ENCODE peak calls at places on chromosomes 6 and 20, in four cellular contexts. N is ovary, C is cardiac muscle cell, H is transverse colon. T is an unnamed sample.

GRCh38 chr6:15914553-15914952 is 214.3 kb upstream of the MYLIP start:
- DNase-seq in N (no peak), C (no peak), H (no peak), T (no peak)

GRCh38 chr6:163423696-163424095 is 9.2 kb downstream of the QKI start:
- DNase-seq in N (no peak), C (no peak), H (no peak), T (no peak)

GRCh38 chr20:5784735-5785134 is 34.5 kb downstream of the SHLD1 start:
- DNase-seq in N (no peak), C (no peak), H (peak; percentile 36), T (no peak)

GRCh38 chr20:37741055-37741454 is 47.2 kb downstream of the CTNNBL1 start:
- DNase-seq in N (no peak), C (peak; percentile 32), H (no peak), T (no peak)

GRCh38 chr6:46491789-46492547 is 719 bp upstream of the RCAN2 start:
- DNase-seq in N (peak; percentile 68), C (peak; percentile 6), H (peak; percentile 34), T (peak; percentile 50)

GRCh38 chr6:156729248-156729647 is 47.9 kb upstream of the ARID1B start:
- DNase-seq in N (no peak), C (peak; percentile 26), H (no peak), T (no peak)

GRCh38 chr6:4180653-4181255 is 45.4 kb upstream of the ECI2 start:
- DNase-seq in N (no peak), C (peak; percentile 57), H (no peak), T (no peak)

GRCh38 chr6:75530696-75531095 is 37.1 kb upstream of the FILIP1 start:
- DNase-seq in N (no peak), C (peak; percentile 85), H (no peak), T (no peak)

GRCh38 chr6:1910621-1911407 is 301.1 kb downstream of the FOXC1 start:
- DNase-seq in N (no peak), C (no peak), H (no peak), T (no peak)

GRCh38 chr20:23774081-23774480 is 23.3 kb upstream of the CST1 start:
- DNase-seq in N (no peak), C (no peak), H (no peak), T (no peak)

GRCh38 chr20:24470031-24470781 is 777 bp downstream of the SYNDIG1 start:
- DNase-seq in N (peak; percentile 20), C (no peak), H (no peak), T (no peak)

GRCh38 chr6:54722328-54722727 is 124.2 kb upstream of the FAM83B start:
- DNase-seq in N (no peak), C (no peak), H (no peak), T (no peak)

GRCh38 chr6:110816677-110817076 is 1.4 kb upstream of the CDK19 start:
- DNase-seq in N (no peak), C (no peak), H (peak; percentile 10), T (no peak)

GRCh38 chr6:156791261-156791850 is 14.2 kb downstream of the ARID1B start:
- DNase-seq in N (no peak), C (peak; percentile 81), H (no peak), T (no peak)

GRCh38 chr20:59151820-59152219 is 11.8 kb upstream of the ZNF831 start:
- DNase-seq in N (no peak), C (no peak), H (no peak), T (no peak)

GRCh38 chr20:33852971-33853813 is 42.0 kb downstream of the CHMP4B start:
- DNase-seq in N (no peak), C (no peak), H (no peak), T (no peak)

GRCh38 chr6:78517399-78517798 is 350.0 kb upstream of the IRAK1BP1 start:
- DNase-seq in N (no peak), C (no peak), H (no peak), T (no peak)

GRCh38 chr20:11726021-11726420 is 191.7 kb upstream of the BTBD3 start:
- DNase-seq in N (no peak), C (no peak), H (no peak), T (no peak)

GRCh38 chr20:30606990-30607389 is 650.5 kb upstream of the DEFB115 start:
- DNase-seq in N (no peak), C (no peak), H (no peak), T (no peak)

GRCh38 chr6:115838763-115839401 is 221.8 kb downstream of the FRK start:
- DNase-seq in N (no peak), C (peak; percentile 35), H (peak; percentile 14), T (no peak)

GRCh38 chr20:23257848-23258746 is 92.5 kb upstream of the NXT1 start:
- DNase-seq in N (no peak), C (peak; percentile 95), H (no peak), T (peak; percentile 40)

GRCh38 chr20:17624070-17624469 is 54.2 kb downstream of the DSTN start:
- DNase-seq in N (peak; percentile 32), C (no peak), H (no peak), T (peak; percentile 12)

GRCh38 chr6:33126101-33126714 is 50.4 kb downstream of the HLA-DPB1 start:
- DNase-seq in N (peak; percentile 52), C (peak; percentile 75), H (peak; percentile 66), T (peak; percentile 51)

GRCh38 chr6:9248125-9248524 is 812.8 kb upstream of the SLC35B3 start:
- DNase-seq in N (no peak), C (no peak), H (no peak), T (no peak)

GRCh38 chr20:23086056-23086551 is at the start of gene CD93:
- DNase-seq in N (peak; percentile 30), C (peak; percentile 67), H (no peak), T (no peak)

GRCh38 chr6:154703094-154703493 is 30.1 kb upstream of the SCAF8 start:
- DNase-seq in N (no peak), C (no peak), H (no peak), T (no peak)

GRCh38 chr6:168032383-168032760 is 34.9 kb downstream of the KIF25 start:
- DNase-seq in N (no peak), C (peak; percentile 85), H (no peak), T (no peak)

GRCh38 chr20:9838378-9839295 is at the start of gene PAK5:
- DNase-seq in N (peak; percentile 37), C (peak; percentile 60), H (no peak), T (no peak)

GRCh38 chr6:42690872-42691271 is 31.5 kb downstream of the PRPH2 start:
- DNase-seq in N (no peak), C (no peak), H (no peak), T (no peak)

GRCh38 chr6:42693725-42694323 is 28.6 kb downstream of the PRPH2 start:
- DNase-seq in N (no peak), C (no peak), H (no peak), T (no peak)

GRCh38 chr6:42690151-42690702 is 32.2 kb downstream of the PRPH2 start:
- DNase-seq in N (no peak), C (no peak), H (no peak), T (no peak)

GRCh38 chr6:42694586-42694985 is 27.8 kb downstream of the PRPH2 start:
- DNase-seq in N (no peak), C (peak; percentile 46), H (no peak), T (peak; percentile 30)

GRCh38 chr6:42692151-42692911 is 30.1 kb downstream of the PRPH2 start:
- DNase-seq in N (no peak), C (peak; percentile 56), H (no peak), T (no peak)
- H3K36me3 ChIP-seq in N (no peaks in the 10 kb centered on the region), C (peaks cover 54% of the 10 kb centered on the region), H (peaks cover 49% of the 10 kb centered on the region), T (no peaks in the 10 kb centered on the region)

GRCh38 chr20:4593149-4593525 is 128.6 kb upstream of the PRND start:
- DNase-seq in N (no peak), C (no peak), H (no peak), T (no peak)
- H3K4me1 ChIP-seq in N (no peaks in the 10 kb centered on the region), C (no peaks in the 10 kb centered on the region), H (peaks cover 11% of the 10 kb centered on the region), T (no peaks in the 10 kb centered on the region)

DNA sequence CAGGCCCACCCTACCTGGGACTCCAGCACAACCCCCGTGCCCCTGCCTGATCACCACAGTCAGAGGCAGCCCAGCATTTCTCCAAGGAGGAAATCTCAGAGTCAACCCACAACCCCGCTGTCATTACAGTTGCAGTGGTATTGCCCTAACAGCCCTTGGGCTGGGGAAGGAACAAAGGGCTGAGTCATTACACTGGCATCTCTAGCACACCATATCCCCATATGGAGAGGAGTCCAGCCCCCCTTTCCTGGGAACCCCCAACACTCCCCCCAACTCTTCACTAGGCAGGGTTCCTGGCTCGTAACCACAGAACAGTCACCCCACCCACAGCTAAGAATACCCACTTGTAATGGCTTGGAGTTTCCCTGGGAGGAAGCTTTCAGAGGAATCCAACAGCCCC is 149.4 kb upstream of the OGFRL1 start:
- DNase-seq in N (no peak), C (peak; percentile 48), H (no peak), T (no peak)
- H3K36me3 ChIP-seq in N (no peaks in the 10 kb centered on the region), C (no peaks in the 10 kb centered on the region), H (no peaks in the 10 kb centered on the region), T (no peaks in the 10 kb centered on the region)

DNA sequence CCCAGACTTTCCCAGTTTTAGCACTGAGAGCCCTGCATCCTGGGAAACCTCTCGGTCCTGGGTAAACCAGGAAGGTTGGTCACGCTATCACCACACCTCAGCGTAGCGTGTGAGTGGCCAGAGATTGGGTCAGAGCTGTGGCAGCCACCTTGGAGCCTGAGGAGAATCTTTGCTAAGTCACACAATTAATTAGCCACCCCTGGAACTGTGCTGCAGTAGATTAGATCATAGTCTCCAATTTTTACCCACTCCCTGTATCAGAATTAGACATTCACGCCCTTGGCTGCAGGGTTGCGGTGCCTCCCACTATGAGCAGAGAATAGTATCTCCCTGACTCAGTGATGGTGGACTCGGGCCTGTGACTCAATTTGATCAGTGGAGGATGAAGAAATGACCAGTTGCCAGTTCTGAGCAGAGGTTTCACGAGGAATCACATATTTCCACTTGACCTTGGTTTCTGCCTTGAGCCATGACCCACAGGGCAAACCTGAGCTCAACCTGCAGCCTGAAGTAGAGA is 6.0 kb upstream of the PTGIS start:
- DNase-seq in N (peak; percentile 11), C (peak; percentile 46), H (no peak), T (peak; percentile 30)
- H3K4me1 ChIP-seq in N (peaks cover 17% of the 10 kb centered on the region), C (peaks cover 3% of the 10 kb centered on the region), H (no peaks in the 10 kb centered on the region), T (peaks cover 2% of the 10 kb centered on the region)

GRCh38 chr6:117506180-117506835 is 23.8 kb downstream of the DCBLD1 start:
- DNase-seq in N (no peak), C (peak; percentile 72), H (no peak), T (no peak)
- H3K36me3 ChIP-seq in N (no peaks in the 10 kb centered on the region), C (no peaks in the 10 kb centered on the region), H (no peaks in the 10 kb centered on the region), T (no peaks in the 10 kb centered on the region)

T was measured in uterus.